ENCODE peak calls at places on chromosome 9, in five cellular contexts. H, S, N, Z and E are unnamed samples.
A peak's percentile ranks its signal among the peaks of the same experiment; 100 is the strongest.

GRCh38 chr9:119968837-119969707 is 599.8 kb upstream of the BRINP1 start:
- DNase-seq in H (peak; percentile 72), S (no peak), N (peak; percentile 79), Z (peak; percentile 83), E (peak; percentile 63)

GRCh38 chr9:90890146-90890545 is 88.5 kb downstream of the SYK start:
- DNase-seq in H (no peak), S (no peak), N (no peak), Z (no peak), E (no peak)

GRCh38 chr9:96071245-96072124 is 196.0 kb downstream of the ERCC6L2 start:
- DNase-seq in H (no peak), S (no peak), N (no peak), Z (no peak), E (no peak)

GRCh38 chr9:16030513-16031185 is 477.8 kb downstream of the CCDC171 start:
- DNase-seq in H (no peak), S (no peak), N (no peak), Z (no peak), E (no peak)

GRCh38 chr9:127035423-127035822 is 87.0 kb downstream of the ANGPTL2 start:
- DNase-seq in H (peak; percentile 85), S (no peak), N (no peak), Z (peak; percentile 89), E (peak; percentile 32)

GRCh38 chr9:77977210-77977611 is 54.4 kb downstream of the GNAQ start:
- DNase-seq in H (peak; percentile 67), S (no peak), N (peak; percentile 66), Z (peak; percentile 72), E (peak; percentile 66)

GRCh38 chr9:127154390-127155191 is 32.2 kb upstream of the ANGPTL2 start:
- DNase-seq in H (peak; percentile 63), S (peak; percentile 76), N (peak; percentile 24), Z (peak; percentile 88), E (peak; percentile 30)

GRCh38 chr9:19464061-19464763 is 55.4 kb downstream of the ACER2 start:
- DNase-seq in H (no peak), S (no peak), N (no peak), Z (no peak), E (no peak)

GRCh38 chr9:120308495-120308894 is 271.5 kb downstream of the CDK5RAP2 start:
- DNase-seq in H (no peak), S (peak; percentile 58), N (no peak), Z (no peak), E (no peak)

GRCh38 chr9:131657456-131657855 is 82.4 kb downstream of the RAPGEF1 start:
- DNase-seq in H (no peak), S (no peak), N (no peak), Z (no peak), E (no peak)

DNA sequence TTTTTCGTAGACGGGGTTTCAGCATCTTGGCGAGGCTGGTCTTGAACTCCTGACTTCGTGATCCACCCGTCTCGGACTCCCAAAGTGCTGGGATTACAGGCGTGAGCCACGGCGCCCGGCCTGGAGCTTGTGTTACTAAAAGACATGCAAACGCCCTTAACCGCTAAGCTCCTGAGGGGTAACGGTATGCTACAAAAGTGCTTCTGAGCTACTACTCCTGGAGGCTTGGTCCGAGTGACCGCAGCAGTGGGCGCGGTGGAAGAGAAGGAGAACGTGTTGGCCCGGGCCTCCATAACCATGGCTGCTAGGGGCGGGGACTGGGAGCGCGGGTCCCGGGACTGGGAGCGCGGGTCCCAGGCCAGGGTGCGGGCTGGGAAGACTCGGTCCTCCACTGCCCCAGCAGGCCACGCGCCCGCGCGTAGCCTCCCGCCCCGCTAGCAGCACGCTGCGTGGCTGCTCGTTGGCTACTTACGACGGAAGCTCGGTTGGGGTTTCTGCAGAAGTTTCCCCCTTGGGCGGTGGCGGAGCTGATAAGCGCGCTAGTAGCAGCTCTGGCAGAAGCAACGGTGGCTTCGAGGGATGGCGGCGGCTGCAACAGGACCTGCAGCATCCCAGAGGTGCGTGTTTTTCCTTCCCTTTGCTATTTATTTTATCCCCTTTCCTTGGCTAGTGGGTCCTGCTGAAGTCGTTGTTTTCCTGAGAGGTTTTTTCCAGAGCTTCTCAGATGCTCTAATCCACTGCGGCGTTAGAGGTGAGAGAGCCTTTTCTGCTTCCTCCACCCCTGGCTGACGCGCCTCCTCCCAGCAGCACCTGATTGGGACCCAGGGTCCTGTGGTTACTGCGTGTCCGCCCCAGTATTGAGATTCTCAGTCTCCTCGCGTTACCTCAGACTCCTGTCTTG is 69.3 kb upstream of the CCDC180 start:
- DNase-seq in H (peak; percentile 63), S (peak; percentile 87), N (peak; percentile 76), Z (peak; percentile 90), E (peak; percentile 81)
- TF ChIP-seq EP300 in H (no peak), S (no peak), N (no peak), Z (peak; percentile 4), E (no peak)

GRCh38 chr9:88388886-88389617 is 808 bp downstream of the SPIN1 start:
- DNase-seq in H (no peak), S (no peak), N (peak; percentile 38), Z (peak; percentile 81), E (peak; percentile 51)
- TF ChIP-seq POLR2A in H (peak; percentile 18), S (no peak), N (no peak), Z (no peak), E (peak; percentile 42)

DNA sequence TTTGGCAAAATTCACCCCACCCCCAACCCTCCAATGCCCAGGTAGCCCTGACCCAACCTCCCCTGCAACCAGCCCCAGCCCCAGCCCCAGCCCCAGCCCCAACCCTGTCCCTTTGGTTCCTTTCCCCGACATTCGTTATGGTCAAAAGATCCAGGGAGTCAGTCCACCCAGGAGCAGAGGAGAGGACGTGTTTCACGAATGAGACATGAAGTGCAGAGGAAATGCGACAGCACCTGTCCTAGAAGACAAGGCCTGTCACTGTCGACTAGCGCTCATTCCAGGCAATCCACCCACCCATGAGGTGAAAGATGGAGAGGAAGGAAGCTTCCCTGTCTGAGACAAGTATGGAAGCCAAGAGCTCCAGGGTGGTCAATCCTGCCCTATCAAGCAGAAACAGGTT is 485.0 kb downstream of the SPATA31A7 start:
- DNase-seq in H (no peak), S (no peak), N (no peak), Z (no peak), E (no peak)
- H3K9me3 ChIP-seq in H (no peaks in the 10 kb centered on the region), S (peaks cover 11% of the 10 kb centered on the region), N (peaks cover 32% of the 10 kb centered on the region), Z (no peaks in the 10 kb centered on the region), E (no peaks in the 10 kb centered on the region)

GRCh38 chr9:13430717-13431116 is 151.2 kb upstream of the MPDZ start:
- DNase-seq in H (no peak), S (no peak), N (no peak), Z (no peak), E (no peak)

GRCh38 chr9:13432914-13433313 is 153.4 kb upstream of the MPDZ start:
- DNase-seq in H (no peak), S (no peak), N (no peak), Z (no peak), E (no peak)

GRCh38 chr9:13429271-13429670 is 149.8 kb upstream of the MPDZ start:
- DNase-seq in H (no peak), S (no peak), N (no peak), Z (no peak), E (no peak)

GRCh38 chr9:13427587-13427986 is 148.1 kb upstream of the MPDZ start:
- DNase-seq in H (no peak), S (no peak), N (no peak), Z (no peak), E (no peak)

GRCh38 chr9:13431137-13431536 is 151.6 kb upstream of the MPDZ start:
- DNase-seq in H (no peak), S (no peak), N (no peak), Z (no peak), E (no peak)
- TF ChIP-seq EP300 in H (no peak), S (no peak), N (no peak), Z (no peak), E (no peak)